ENCODE peak calls at places on chromosomes 2 and 18, in ten cellular contexts. M, I, Z, K, D, U, T, W, V and A are unnamed samples.

GRCh38 chr2:240249423-240250149 is 109.1 kb upstream of the OTOS start:
- DNase-seq in V (peak; percentile 16), I (no peak), T (no peak), Z (no peak), U (peak; percentile 56), W (peak; percentile 7), D (no peak), M (no peak), K (no peak), A (no peak)

GRCh38 chr18:12278765-12279682 is 24.9 kb downstream of the CIDEA start:
- DNase-seq in I (peak; percentile 98), M (peak; percentile 93), K (peak; percentile 87), U (peak; percentile 92), D (peak; percentile 98), V (no peak), T (peak; percentile 98), Z (peak; percentile 97), W (peak; percentile 73), A (peak; percentile 97)

GRCh38 chr2:241803387-241804325 is 5.3 kb upstream of the NEU4 start:
- DNase-seq in M (peak; percentile 29), W (no peak), U (peak; percentile 82), D (peak; percentile 31), K (peak; percentile 53), V (peak; percentile 75), Z (peak; percentile 60), T (peak; percentile 64), I (no peak), A (peak; percentile 8)

GRCh38 chr2:51237626-51238271 is 205.8 kb upstream of the NRXN1 start:
- DNase-seq in T (no peak), K (no peak), V (no peak), D (no peak), Z (no peak), W (no peak), U (no peak), I (no peak), M (no peak), A (no peak)

GRCh38 chr18:58897994-58898393 is 33.3 kb downstream of the ZNF532 start:
- DNase-seq in K (no peak), V (no peak), M (no peak), I (no peak), D (no peak), Z (no peak), T (no peak), W (no peak), U (no peak), A (no peak)

GRCh38 chr2:46144133-46144800 is 152.9 kb upstream of the EPAS1 start:
- DNase-seq in D (no peak), Z (no peak), U (no peak), I (peak; percentile 33), M (no peak), K (no peak), V (no peak), W (no peak), T (no peak), A (no peak)

GRCh38 chr18:49548266-49548665 is 13.6 kb upstream of the LIPG start:
- DNase-seq in D (peak; percentile 62), U (no peak), M (no peak), W (no peak), V (no peak), T (peak; percentile 92), I (no peak), K (no peak), Z (peak; percentile 48), A (peak; percentile 72)

GRCh38 chr2:187115627-187116026 is 266.7 kb upstream of the ZSWIM2 start:
- DNase-seq in M (no peak), K (no peak), D (no peak), I (no peak), W (no peak), U (no peak), T (no peak), Z (no peak), V (no peak), A (no peak)

GRCh38 chr2:187922841-187923240 is 368.6 kb upstream of the TFPI start:
- DNase-seq in I (no peak), U (no peak), Z (no peak), T (no peak), D (peak; percentile 4), K (no peak), V (no peak), W (no peak), M (no peak), A (peak; percentile 18)

GRCh38 chr2:82636411-82637020 is 1822.6 kb downstream of the SUCLG1 start:
- DNase-seq in M (no peak), U (no peak), T (no peak), D (no peak), W (no peak), V (no peak), I (no peak), K (peak; percentile 41), Z (no peak), A (no peak)

GRCh38 chr2:174158003-174158402 is 90.3 kb downstream of the OLA1 start:
- DNase-seq in K (peak; percentile 27), V (peak; percentile 44), T (no peak), I (peak; percentile 86), M (peak; percentile 29), U (no peak), D (no peak), Z (peak; percentile 57), W (no peak), A (no peak)

GRCh38 chr2:226977775-226978190 is 141.9 kb downstream of the RHBDD1 start:
- DNase-seq in K (peak; percentile 82), T (peak; percentile 79), D (peak; percentile 74), Z (peak; percentile 64), M (no peak), U (no peak), I (no peak), V (peak; percentile 27), W (no peak), A (peak; percentile 23)

GRCh38 chr2:201854221-201854801 is 48.0 kb downstream of the CDK15 start:
- DNase-seq in U (no peak), V (no peak), I (no peak), T (peak; percentile 99), W (no peak), Z (peak; percentile 98), D (peak; percentile 99), K (peak; percentile 98), M (no peak), A (peak; percentile 93)

GRCh38 chr2:113977660-113978523 is 88.0 kb downstream of the ACTR3 start:
- DNase-seq in D (peak; percentile 72), U (no peak), Z (peak; percentile 75), M (peak; percentile 82), I (peak; percentile 74), V (no peak), W (no peak), K (peak; percentile 94), T (peak; percentile 79), A (peak; percentile 20)
- H3K27ac ChIP-seq in D (no peak overlapping the region), U (no peak overlapping the region), Z (no peak overlapping the region), M (peak overlapping the region; percentile 27), I (no peak overlapping the region), V (no peak overlapping the region), W (no peak overlapping the region), K (peak overlapping the region; percentile 76), T (no peak overlapping the region), A (no peak overlapping the region)

DNA sequence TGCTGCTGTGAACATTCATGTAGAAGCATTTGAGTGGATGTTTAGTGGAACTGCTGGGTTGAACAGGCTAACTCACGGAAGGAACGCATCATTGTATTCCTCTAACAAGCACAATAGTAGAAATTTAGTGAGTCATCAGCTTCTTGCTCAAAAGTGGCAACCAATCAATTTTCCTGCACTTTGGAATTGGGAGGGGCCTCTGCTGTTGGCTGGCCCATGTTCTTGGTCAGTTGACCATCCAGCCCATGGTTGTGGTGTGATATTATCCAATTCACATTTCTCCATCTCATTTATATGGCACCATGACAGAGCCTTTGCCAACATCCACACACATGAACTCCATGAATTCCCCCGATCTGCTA is 95.0 kb downstream of the TNFRSF11A start:
- DNase-seq in D (peak; percentile 34), M (peak; percentile 66), W (no peak), V (no peak), U (no peak), Z (peak; percentile 74), T (peak; percentile 65), K (peak; percentile 60), I (no peak), A (no peak)
- H3K4me3 ChIP-seq in D (no peak overlapping the region), M (no peak overlapping the region), W (peak overlapping the region; percentile 28), V (peak overlapping the region; percentile 48), U (no peak overlapping the region), Z (peak overlapping the region; percentile 45), T (no peak overlapping the region), K (no peak overlapping the region), I (no peak overlapping the region), A (no peak overlapping the region)

GRCh38 chr18:25230658-25231326 is 121.2 kb downstream of the ZNF521 start:
- DNase-seq in I (no peak), T (peak; percentile 90), M (peak; percentile 97), Z (peak; percentile 95), V (no peak), W (peak; percentile 17), D (peak; percentile 90), K (peak; percentile 43), U (peak; percentile 87), A (peak; percentile 80)
- H3K27ac ChIP-seq in I (no peak overlapping the region), T (peak overlapping the region; percentile 76), M (peak overlapping the region; percentile 90), Z (peak overlapping the region; percentile 80), V (no peak overlapping the region), W (peak overlapping the region; percentile 80), D (peak overlapping the region; percentile 84), K (no peak overlapping the region), U (peak overlapping the region; percentile 85), A (peak overlapping the region; percentile 81)

GRCh38 chr2:219542931-219543595 is 546 bp downstream of the CHPF start:
- DNase-seq in M (peak; percentile 14), W (no peak), K (peak; percentile 71), Z (peak; percentile 73), U (no peak), D (peak; percentile 16), V (peak; percentile 71), T (peak; percentile 29), I (peak; percentile 41), A (no peak)

GRCh38 chr2:219544567-219544966 is 739 bp downstream of the TMEM198 start:
- DNase-seq in M (no peak), V (no peak), W (no peak), D (no peak), K (no peak), I (no peak), T (no peak), Z (no peak), U (no peak), A (no peak)

GRCh38 chr2:219543596-219544358 is at the start of the genes CHPF and TMEM198:
- DNase-seq in Z (peak; percentile 98), M (peak; percentile 86), W (peak; percentile 96), I (peak; percentile 100), U (peak; percentile 99), K (peak; percentile 98), D (peak; percentile 97), T (peak; percentile 98), V (peak; percentile 100), A (peak; percentile 95)

GRCh38 chr2:219547621-219548020 is 3.8 kb downstream of the TMEM198 start:
- DNase-seq in M (no peak), W (no peak), I (no peak), U (no peak), Z (no peak), K (no peak), T (no peak), D (no peak), V (no peak), A (no peak)

DNA sequence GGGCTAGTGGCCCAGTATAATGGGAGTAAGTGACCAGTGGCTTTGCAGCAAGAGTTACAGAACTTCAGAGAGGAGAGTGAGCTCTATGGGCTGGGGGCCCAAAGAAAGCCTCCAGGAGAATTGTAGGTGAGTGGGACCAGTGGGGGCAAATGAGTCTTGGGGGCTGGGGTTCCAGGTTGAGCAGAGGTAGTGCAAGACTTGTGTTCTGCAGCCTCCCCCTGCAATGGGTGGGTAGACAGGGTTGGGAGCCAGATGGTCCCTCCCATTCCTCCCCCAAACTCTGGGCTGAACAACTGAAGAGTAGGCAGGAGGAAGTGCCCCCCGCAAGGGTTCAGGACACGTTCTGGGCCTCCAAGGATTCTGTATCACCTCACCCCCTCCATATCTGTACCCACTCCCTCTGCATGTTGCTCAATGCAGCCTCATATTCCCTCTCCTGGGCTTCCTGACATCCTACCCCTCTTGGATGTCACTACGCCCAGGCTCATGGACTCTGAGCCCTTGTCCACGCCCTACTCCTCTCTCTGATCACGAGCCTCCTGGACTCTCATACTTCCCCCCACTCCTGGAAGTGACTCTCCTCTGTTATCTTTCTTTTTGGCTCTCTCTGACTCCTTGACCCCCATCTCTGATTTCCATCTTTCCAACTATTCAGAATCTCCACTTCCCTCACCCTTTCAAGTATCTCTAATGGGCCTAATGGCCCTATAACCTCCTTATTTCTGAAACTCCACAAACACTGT is 2.0 kb downstream of the TMEM198 start:
- DNase-seq in V (no peak), Z (no peak), I (no peak), M (no peak), U (no peak), W (no peak), D (no peak), K (no peak), T (no peak), A (no peak)
- H3K4me3 ChIP-seq in V (no peak overlapping the region), Z (no peak overlapping the region), I (no peak overlapping the region), M (no peak overlapping the region), U (no peak overlapping the region), W (no peak overlapping the region), D (no peak overlapping the region), K (no peak overlapping the region), T (no peak overlapping the region), A (no peak overlapping the region)